ENCODE peak calls at places on chromosomes 3 and 15, in five cellular contexts. One of them, this sample, is unnamed. For H3K4me1 and H3K27me3, the result is how much of the 10 kb centered on the place peaks cover.

GRCh38 chr15:52068004-52068403 is 44.6 kb downstream of the BCL2L10 start:
- DNase-seq in transverse colon: no peak
- DNase-seq in mesendoderm: no peak
- DNase-seq in gastrocnemius medialis: no peak
- DNase-seq in DND-41: no peak
- DNase-seq in this sample: no peak

GRCh38 chr3:115913069-115913686 is 289.9 kb downstream of the GAP43 start:
- DNase-seq in transverse colon: no peak
- DNase-seq in mesendoderm: peak
- DNase-seq in gastrocnemius medialis: no peak
- DNase-seq in DND-41: no peak
- DNase-seq in this sample: no peak

GRCh38 chr3:102791641-102792589 is 357.1 kb downstream of the ZPLD1 start:
- DNase-seq in transverse colon: no peak
- DNase-seq in mesendoderm: no peak
- DNase-seq in gastrocnemius medialis: no peak
- DNase-seq in DND-41: no peak
- DNase-seq in this sample: no peak

GRCh38 chr15:90347666-90348065 is 4.4 kb upstream of the ZNF774 start:
- DNase-seq in transverse colon: no peak
- DNase-seq in mesendoderm: no peak
- DNase-seq in gastrocnemius medialis: no peak
- DNase-seq in DND-41: no peak
- DNase-seq in this sample: no peak

GRCh38 chr3:184351511-184352148 is 9.8 kb downstream of the CLCN2 start:
- DNase-seq in transverse colon: no peak
- DNase-seq in mesendoderm: peak
- DNase-seq in gastrocnemius medialis: no peak
- DNase-seq in DND-41: no peak
- DNase-seq in this sample: no peak

GRCh38 chr15:28112962-28113361 is 13.8 kb upstream of the OCA2 start:
- DNase-seq in transverse colon: no peak
- DNase-seq in mesendoderm: no peak
- DNase-seq in gastrocnemius medialis: no peak
- DNase-seq in DND-41: no peak
- DNase-seq in this sample: no peak

GRCh38 chr15:75348563-75349350 is 1.9 kb downstream of the NEIL1 start:
- DNase-seq in transverse colon: peak
- DNase-seq in mesendoderm: peak
- DNase-seq in gastrocnemius medialis: no peak
- DNase-seq in DND-41: no peak
- DNase-seq in this sample: peak

GRCh38 chr15:95895510-95895909 is 435.0 kb upstream of the NR2F2 start:
- DNase-seq in transverse colon: no peak
- DNase-seq in mesendoderm: no peak
- DNase-seq in gastrocnemius medialis: no peak
- DNase-seq in DND-41: no peak
- DNase-seq in this sample: no peak

GRCh38 chr3:29268651-29269050 is 12.2 kb upstream of the RBMS3 start:
- DNase-seq in transverse colon: no peak
- DNase-seq in mesendoderm: no peak
- DNase-seq in gastrocnemius medialis: no peak
- DNase-seq in DND-41: no peak
- DNase-seq in this sample: no peak

GRCh38 chr3:115239717-115240116 is 92.6 kb upstream of the ZBTB20 start:
- DNase-seq in transverse colon: no peak
- DNase-seq in mesendoderm: no peak
- DNase-seq in gastrocnemius medialis: no peak
- DNase-seq in DND-41: no peak
- DNase-seq in this sample: no peak

GRCh38 chr3:143970773-143971366 is 753 bp upstream of the DIPK2A start:
- DNase-seq in transverse colon: peak
- DNase-seq in mesendoderm: peak
- DNase-seq in gastrocnemius medialis: peak
- DNase-seq in DND-41: peak
- DNase-seq in this sample: peak

GRCh38 chr3:32296251-32297204 is 58.0 kb downstream of the CMTM8 start:
- DNase-seq in transverse colon: peak
- DNase-seq in mesendoderm: peak
- DNase-seq in gastrocnemius medialis: peak
- DNase-seq in DND-41: peak
- DNase-seq in this sample: peak

GRCh38 chr15:71359246-71359645 is 244.0 kb downstream of the THSD4 start:
- DNase-seq in transverse colon: no peak
- DNase-seq in mesendoderm: no peak
- DNase-seq in gastrocnemius medialis: no peak
- DNase-seq in DND-41: no peak
- DNase-seq in this sample: no peak
- H3K4me3 ChIP-seq in transverse colon: no peak
- H3K4me3 ChIP-seq in mesendoderm: no peak
- H3K4me3 ChIP-seq in gastrocnemius medialis: no peak
- H3K4me3 ChIP-seq in DND-41: no peak
- H3K4me3 ChIP-seq in this sample: no peak

DNA sequence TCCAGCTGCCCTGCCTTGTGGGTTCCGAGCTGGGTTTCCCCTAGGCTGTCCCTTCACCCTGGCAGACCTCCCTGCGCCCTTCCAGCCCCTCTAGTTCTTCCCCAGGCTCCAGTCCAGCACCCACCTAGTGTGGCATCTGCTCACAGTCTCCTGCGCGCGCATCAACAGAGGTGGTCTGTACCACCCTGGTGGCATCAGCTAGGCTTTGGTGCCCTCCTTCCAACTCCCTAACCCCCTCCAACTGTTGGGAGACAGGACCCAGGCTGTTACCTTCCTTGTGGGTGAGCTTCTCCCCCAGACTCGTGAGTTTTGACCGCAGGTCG is 8.0 kb downstream of the CALML4 start:
- DNase-seq in transverse colon: no peak
- DNase-seq in mesendoderm: no peak
- DNase-seq in gastrocnemius medialis: no peak
- DNase-seq in DND-41: no peak
- DNase-seq in this sample: no peak
- H3K4me1 ChIP-seq in transverse colon: under half
- H3K4me1 ChIP-seq in mesendoderm: under half
- H3K4me1 ChIP-seq in gastrocnemius medialis: under half
- H3K4me1 ChIP-seq in DND-41: under half
- H3K4me1 ChIP-seq in this sample: under half

GRCh38 chr15:61337541-61337940 is 108.4 kb upstream of the RORA start:
- DNase-seq in transverse colon: no peak
- DNase-seq in mesendoderm: no peak
- DNase-seq in gastrocnemius medialis: no peak
- DNase-seq in DND-41: no peak
- DNase-seq in this sample: no peak

GRCh38 chr15:61331019-61331418 is 101.9 kb upstream of the RORA start:
- DNase-seq in transverse colon: no peak
- DNase-seq in mesendoderm: no peak
- DNase-seq in gastrocnemius medialis: no peak
- DNase-seq in DND-41: no peak
- DNase-seq in this sample: no peak

GRCh38 chr15:61339526-61339925 is 110.4 kb upstream of the RORA start:
- DNase-seq in transverse colon: no peak
- DNase-seq in mesendoderm: no peak
- DNase-seq in gastrocnemius medialis: no peak
- DNase-seq in DND-41: no peak
- DNase-seq in this sample: no peak

DNA sequence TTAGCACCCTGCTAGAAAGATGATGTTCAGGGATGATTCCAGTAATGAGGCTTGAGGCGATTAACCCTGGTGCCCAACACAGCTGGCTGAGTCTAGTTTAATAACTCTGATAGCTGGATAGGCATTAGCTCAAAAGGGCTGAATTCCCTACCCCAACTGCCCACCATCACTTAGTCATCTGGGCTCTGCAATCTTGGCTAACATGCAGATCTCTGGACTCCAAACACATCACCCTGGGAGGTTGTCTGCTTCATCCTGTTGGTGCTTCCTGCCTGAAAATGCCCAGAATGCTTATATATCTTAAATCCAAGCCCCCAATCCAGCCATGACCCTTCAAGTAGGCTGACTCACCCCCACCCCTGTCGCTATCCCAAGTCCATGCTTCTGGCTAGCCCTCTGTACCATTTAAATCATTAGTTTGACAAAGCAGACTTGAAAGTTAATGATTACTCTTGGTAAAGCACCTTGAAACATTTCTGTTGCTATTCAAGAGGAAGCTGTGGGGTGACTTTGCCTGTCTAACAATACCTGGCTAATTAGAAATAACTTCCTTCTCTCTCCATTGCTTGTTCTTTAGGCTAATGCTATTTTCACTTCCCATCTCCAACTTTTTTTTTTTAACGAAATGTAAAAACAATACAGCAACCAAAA is 107.0 kb upstream of the RORA start:
- DNase-seq in transverse colon: no peak
- DNase-seq in mesendoderm: no peak
- DNase-seq in gastrocnemius medialis: no peak
- DNase-seq in DND-41: no peak
- DNase-seq in this sample: no peak
- H3K27me3 ChIP-seq in transverse colon: under half
- H3K27me3 ChIP-seq in mesendoderm: under half
- H3K27me3 ChIP-seq in gastrocnemius medialis: under half
- H3K27me3 ChIP-seq in DND-41: under half
- H3K27me3 ChIP-seq in this sample: under half

DNA sequence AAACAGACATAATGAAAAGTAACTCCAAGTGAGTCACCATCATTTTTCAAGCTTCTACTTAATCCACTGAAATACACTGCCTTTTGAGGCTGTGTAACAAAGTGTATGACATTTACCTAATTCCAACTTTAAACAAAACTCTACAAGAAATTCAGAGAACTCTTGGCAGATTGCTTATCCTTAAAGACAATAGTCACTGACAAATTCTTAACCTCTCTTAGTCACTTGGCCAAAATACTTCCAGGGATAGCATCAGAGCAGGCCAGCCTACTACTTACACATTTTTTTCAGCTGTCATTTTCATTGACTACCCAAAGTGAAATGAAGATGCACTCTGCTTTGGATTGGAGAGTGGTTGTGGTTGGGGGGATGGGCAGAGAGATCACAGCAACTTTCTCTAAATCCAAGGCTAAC is 3.6 kb downstream of the WWTR1 start:
- DNase-seq in transverse colon: no peak
- DNase-seq in mesendoderm: no peak
- DNase-seq in gastrocnemius medialis: no peak
- DNase-seq in DND-41: no peak
- DNase-seq in this sample: no peak
- H3K4me3 ChIP-seq in transverse colon: peak
- H3K4me3 ChIP-seq in mesendoderm: no peak
- H3K4me3 ChIP-seq in gastrocnemius medialis: no peak
- H3K4me3 ChIP-seq in DND-41: no peak
- H3K4me3 ChIP-seq in this sample: peak

GRCh38 chr3:170961616-170962400 is 53.4 kb upstream of the EIF5A2 start:
- DNase-seq in transverse colon: no peak
- DNase-seq in mesendoderm: peak
- DNase-seq in gastrocnemius medialis: no peak
- DNase-seq in DND-41: no peak
- DNase-seq in this sample: no peak
- H3K4me1 ChIP-seq in transverse colon: under half
- H3K4me1 ChIP-seq in mesendoderm: under half
- H3K4me1 ChIP-seq in gastrocnemius medialis: under half
- H3K4me1 ChIP-seq in DND-41: under half
- H3K4me1 ChIP-seq in this sample: under half

DNA sequence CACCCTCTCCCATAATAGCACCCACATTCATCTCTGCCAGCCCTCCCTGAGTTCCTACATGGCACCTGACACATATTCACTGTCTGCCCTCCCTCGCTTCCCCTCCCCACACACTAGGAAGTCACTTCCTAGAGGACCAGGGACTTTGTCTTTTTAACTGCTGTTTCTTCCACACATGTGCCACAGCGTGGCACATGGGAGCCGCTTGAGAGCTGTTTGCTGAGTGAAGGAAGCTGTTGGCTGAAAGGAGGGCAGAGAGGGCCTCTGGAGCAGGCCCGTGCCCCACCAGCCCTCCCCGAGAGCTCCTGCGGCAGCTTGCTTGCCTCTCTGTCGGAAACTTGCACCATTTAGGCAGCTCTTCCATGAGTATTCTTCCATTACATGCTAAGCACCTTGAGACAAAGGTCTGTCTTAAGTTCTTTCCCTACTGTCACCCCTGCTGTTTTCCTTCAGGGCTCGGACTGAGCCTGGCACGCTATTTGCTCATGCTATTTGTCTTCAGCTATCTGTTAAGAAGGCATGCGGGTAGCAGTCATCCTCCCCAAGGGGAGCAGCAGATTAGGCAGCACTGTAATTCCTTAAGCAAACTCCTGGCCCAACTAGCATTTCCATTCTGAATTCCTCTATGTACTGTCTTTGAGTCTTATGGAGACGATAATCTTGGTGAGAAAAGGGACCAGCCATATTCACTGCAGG is 72.2 kb downstream of the CACNA1D start:
- DNase-seq in transverse colon: no peak
- DNase-seq in mesendoderm: peak
- DNase-seq in gastrocnemius medialis: no peak
- DNase-seq in DND-41: no peak
- DNase-seq in this sample: no peak
- H3K27me3 ChIP-seq in transverse colon: under half
- H3K27me3 ChIP-seq in mesendoderm: under half
- H3K27me3 ChIP-seq in gastrocnemius medialis: under half
- H3K27me3 ChIP-seq in DND-41: under half
- H3K27me3 ChIP-seq in this sample: under half

GRCh38 chr3:156291269-156292123 is 171.1 kb downstream of the KCNAB1 start:
- DNase-seq in transverse colon: no peak
- DNase-seq in mesendoderm: peak
- DNase-seq in gastrocnemius medialis: peak
- DNase-seq in DND-41: no peak
- DNase-seq in this sample: no peak
- H3K4me3 ChIP-seq in transverse colon: no peak
- H3K4me3 ChIP-seq in mesendoderm: no peak
- H3K4me3 ChIP-seq in gastrocnemius medialis: peak
- H3K4me3 ChIP-seq in DND-41: no peak
- H3K4me3 ChIP-seq in this sample: peak

DNA sequence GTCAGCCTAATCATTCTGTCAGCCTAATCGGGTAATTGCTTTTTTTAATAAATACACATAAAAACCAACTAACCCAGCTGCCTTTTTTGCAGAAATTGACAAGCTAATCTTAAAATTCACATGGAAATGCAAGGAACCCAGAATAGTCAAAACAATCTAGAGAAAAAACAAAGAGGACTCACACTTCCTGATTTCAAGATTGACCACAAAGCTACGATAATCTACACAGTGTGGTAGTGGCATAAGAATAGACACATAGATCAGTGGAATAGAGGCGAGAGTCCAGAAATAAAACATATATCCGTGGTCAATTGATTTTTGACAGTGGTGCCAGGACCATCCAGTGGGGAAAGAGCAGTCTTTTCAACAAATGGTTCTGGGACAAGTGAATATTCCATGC is 2.4 kb upstream of the C3orf20 start:
- DNase-seq in transverse colon: no peak
- DNase-seq in mesendoderm: no peak
- DNase-seq in gastrocnemius medialis: no peak
- DNase-seq in DND-41: no peak
- DNase-seq in this sample: no peak
- H3K4me1 ChIP-seq in transverse colon: under half
- H3K4me1 ChIP-seq in mesendoderm: under half
- H3K4me1 ChIP-seq in gastrocnemius medialis: under half
- H3K4me1 ChIP-seq in DND-41: under half
- H3K4me1 ChIP-seq in this sample: under half

GRCh38 chr3:26627080-26627479 is 4.5 kb downstream of the LRRC3B start:
- DNase-seq in transverse colon: no peak
- DNase-seq in mesendoderm: no peak
- DNase-seq in gastrocnemius medialis: no peak
- DNase-seq in DND-41: no peak
- DNase-seq in this sample: no peak
- H3K27me3 ChIP-seq in transverse colon: under half
- H3K27me3 ChIP-seq in mesendoderm: under half
- H3K27me3 ChIP-seq in gastrocnemius medialis: under half
- H3K27me3 ChIP-seq in DND-41: under half
- H3K27me3 ChIP-seq in this sample: under half